ENCODE peak calls at places on chromosome 6, in ten cellular contexts. T, V, O, D, J, U, F, L, S and K are unnamed samples.

GRCh38 chr6:78526432-78526831 is 340.9 kb upstream of the IRAK1BP1 start:
- DNase-seq in T (no peak), V (no peak), O (no peak), D (no peak), J (no peak), U (no peak), F (no peak), L (no peak), S (no peak), K (no peak)

GRCh38 chr6:157273756-157274088 is 49.6 kb downstream of the TMEM242 start:
- DNase-seq in T (peak; percentile 35), V (peak; percentile 9), O (peak; percentile 49), D (peak; percentile 34), J (peak; percentile 31), U (peak; percentile 62), F (no peak), L (peak; percentile 62), S (no peak), K (peak; percentile 60)

GRCh38 chr6:128452713-128453112 is 67.7 kb downstream of the PTPRK start:
- DNase-seq in T (no peak), V (no peak), O (no peak), D (no peak), J (no peak), U (no peak), F (no peak), L (no peak), S (no peak), K (no peak)

GRCh38 chr6:130434174-130434873 is 68.5 kb downstream of the TMEM200A start:
- DNase-seq in T (no peak), V (peak; percentile 73), O (no peak), D (no peak), J (peak; percentile 13), U (no peak), F (no peak), L (no peak), S (no peak), K (no peak)

GRCh38 chr6:68640506-68640875 is 5.4 kb downstream of the ADGRB3 start:
- DNase-seq in T (no peak), V (no peak), O (no peak), D (no peak), J (no peak), U (no peak), F (no peak), L (no peak), S (no peak), K (no peak)

GRCh38 chr6:30002871-30003270 is 58.2 kb upstream of the POLR1H start:
- DNase-seq in T (no peak), V (peak; percentile 48), O (peak; percentile 89), D (no peak), J (no peak), U (no peak), F (no peak), L (no peak), S (no peak), K (no peak)

GRCh38 chr6:48928937-48929336 is 534.1 kb downstream of the MMUT start:
- DNase-seq in T (no peak), V (no peak), O (no peak), D (peak; percentile 1), J (no peak), U (no peak), F (no peak), L (no peak), S (no peak), K (no peak)

GRCh38 chr6:30378290-30378937 is 33.5 kb downstream of the RPP21 start:
- DNase-seq in T (no peak), V (peak; percentile 19), O (no peak), D (peak; percentile 11), J (no peak), U (no peak), F (peak; percentile 17), L (no peak), S (no peak), K (no peak)

GRCh38 chr6:138115191-138115590 is 8.0 kb upstream of the PERP start:
- DNase-seq in T (no peak), V (no peak), O (no peak), D (no peak), J (no peak), U (no peak), F (no peak), L (no peak), S (no peak), K (no peak)

GRCh38 chr6:122735618-122736017 is 43.9 kb upstream of the FABP7 start:
- DNase-seq in T (no peak), V (no peak), O (no peak), D (no peak), J (no peak), U (no peak), F (no peak), L (no peak), S (no peak), K (no peak)

GRCh38 chr6:116101298-116101718 is 655 bp downstream of the NT5DC1 start:
- DNase-seq in T (peak; percentile 80), V (no peak), O (peak; percentile 93), D (no peak), J (no peak), U (no peak), F (no peak), L (peak; percentile 86), S (no peak), K (peak; percentile 75)

GRCh38 chr6:11700118-11700718 is 78.4 kb downstream of the ADTRP start:
- DNase-seq in T (no peak), V (peak; percentile 73), O (peak; percentile 33), D (peak; percentile 54), J (peak; percentile 32), U (no peak), F (peak; percentile 47), L (no peak), S (no peak), K (no peak)

GRCh38 chr6:170372380-170373325 is 66.1 kb downstream of the FAM120B start:
- DNase-seq in T (no peak), V (no peak), O (no peak), D (no peak), J (no peak), U (no peak), F (no peak), L (no peak), S (no peak), K (no peak)

GRCh38 chr6:9405369-9405768 is 970.0 kb upstream of the SLC35B3 start:
- DNase-seq in T (no peak), V (peak; percentile 91), O (no peak), D (peak; percentile 28), J (peak; percentile 63), U (no peak), F (no peak), L (no peak), S (no peak), K (no peak)

GRCh38 chr6:92132957-92133356 is 1286.4 kb downstream of the EPHA7 start:
- DNase-seq in T (no peak), V (no peak), O (no peak), D (no peak), J (no peak), U (no peak), F (no peak), L (no peak), S (no peak), K (no peak)

DNA sequence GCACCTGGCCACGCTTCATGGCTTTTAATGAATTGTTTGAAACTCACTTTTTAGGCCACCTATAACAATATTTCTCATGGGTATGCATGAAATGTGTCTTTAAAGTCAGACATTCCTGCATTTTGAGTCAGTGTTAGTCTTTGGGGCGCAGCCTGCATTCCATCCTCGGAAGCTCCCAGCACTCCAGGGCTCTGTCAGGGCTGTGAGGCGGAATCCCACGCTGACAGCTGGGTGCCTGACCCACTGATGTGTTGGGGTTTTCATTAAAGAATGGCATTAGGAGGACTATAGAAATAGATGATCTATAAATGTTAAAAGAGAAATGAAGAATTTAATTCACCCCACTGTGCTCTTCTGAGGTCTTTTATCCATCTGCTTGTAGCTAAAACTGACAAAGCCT is 16.2 kb upstream of the CLDN20 start:
- DNase-seq in T (no peak), V (peak; percentile 26), O (no peak), D (peak; percentile 56), J (no peak), U (no peak), F (no peak), L (no peak), S (no peak), K (no peak)
- H3K4me3 ChIP-seq in T (no peak overlapping the region), V (no peak overlapping the region), O (no peak overlapping the region), D (no peak overlapping the region), J (no peak overlapping the region), U (no peak overlapping the region), F (no peak overlapping the region), L (no peak overlapping the region), S (no peak overlapping the region), K (no peak overlapping the region)

GRCh38 chr6:105034470-105034869 is 77.6 kb downstream of the LIN28B start:
- DNase-seq in T (no peak), V (no peak), O (no peak), D (no peak), J (no peak), U (no peak), F (no peak), L (no peak), S (no peak), K (no peak)
- TF ChIP-seq POLR2A in T (no peak), V (no peak), O (no peak), D (no peak), J (no peak), U (no peak), F (no peak), L (no peak), S (no peak), K (no peak)

GRCh38 chr6:90368601-90369000 is 72.0 kb upstream of the BACH2 start:
- DNase-seq in T (no peak), V (peak; percentile 79), O (no peak), D (no peak), J (no peak), U (no peak), F (no peak), L (no peak), S (no peak), K (no peak)
- H3K4me1 ChIP-seq in T (no peaks in the 10 kb centered on the region), V (peaks cover 3% of the 10 kb centered on the region), O (peaks cover 5% of the 10 kb centered on the region), D (peaks cover 15% of the 10 kb centered on the region), J (peaks cover 27% of the 10 kb centered on the region), U (peaks cover 2% of the 10 kb centered on the region), F (peaks cover 16% of the 10 kb centered on the region), L (peaks cover 3% of the 10 kb centered on the region), S (no peaks in the 10 kb centered on the region), K (no peaks in the 10 kb centered on the region)

GRCh38 chr6:52362443-52363221 is 681 bp downstream of the PAQR8 start:
- DNase-seq in T (peak; percentile 32), V (no peak), O (peak; percentile 22), D (no peak), J (no peak), U (peak; percentile 69), F (peak; percentile 18), L (peak; percentile 47), S (peak; percentile 46), K (peak; percentile 39)

GRCh38 chr6:52361945-52362442 is at the start of gene PAQR8:
- DNase-seq in T (peak; percentile 85), V (peak; percentile 51), O (peak; percentile 73), D (peak; percentile 24), J (peak; percentile 10), U (peak; percentile 87), F (peak; percentile 66), L (peak; percentile 86), S (peak; percentile 67), K (peak; percentile 63)

GRCh38 chr6:52364480-52365166 is 2.7 kb downstream of the PAQR8 start:
- DNase-seq in T (no peak), V (no peak), O (no peak), D (no peak), J (no peak), U (no peak), F (no peak), L (no peak), S (no peak), K (no peak)

GRCh38 chr6:52361347-52361944 is 505 bp upstream of the PAQR8 start:
- DNase-seq in T (peak; percentile 27), V (peak; percentile 4), O (peak; percentile 45), D (no peak), J (no peak), U (peak; percentile 38), F (no peak), L (peak; percentile 66), S (no peak), K (peak; percentile 36)

GRCh38 chr6:52363222-52363867 is 1.4 kb downstream of the PAQR8 start:
- DNase-seq in T (no peak), V (peak; percentile 5), O (peak; percentile 40), D (no peak), J (no peak), U (peak; percentile 43), F (no peak), L (peak; percentile 38), S (peak; percentile 55), K (no peak)
- H3K4me3 ChIP-seq in T (peak overlapping the region; percentile 94), V (peak overlapping the region; percentile 86), O (no peak overlapping the region), D (peak overlapping the region; percentile 91), J (peak overlapping the region; percentile 92), U (peak overlapping the region; percentile 80), F (peak overlapping the region; percentile 97), L (peak overlapping the region; percentile 93), S (peak overlapping the region; percentile 65), K (peak overlapping the region; percentile 69)